ENCODE peak calls at places on chromosomes 2 and 18, in seven cellular contexts. O is HCT116, N is prostate gland, Z is GM23338, U is Panc1, S is K562, P is transverse colon. H is an unnamed sample.
A peak's percentile ranks its signal among the peaks of the same experiment; 100 is the strongest.

GRCh38 chr2:128311755-128312341 is 6.8 kb downstream of the HS6ST1 start:
- DNase-seq in O (no peak), N (no peak), Z (no peak), U (no peak), S (no peak), P (no peak), H (no peak)

GRCh38 chr2:227219312-227220105 is 55.1 kb downstream of the COL4A3 start:
- DNase-seq in O (no peak), N (no peak), Z (peak; percentile 23), U (no peak), S (no peak), P (no peak), H (no peak)

GRCh38 chr18:51345848-51346391 is 148.4 kb upstream of the MEX3C start:
- DNase-seq in O (no peak), N (no peak), Z (no peak), U (no peak), S (no peak), P (no peak), H (no peak)

GRCh38 chr18:80120932-80121331 is 11.9 kb downstream of the ADNP2 start:
- DNase-seq in O (no peak), N (no peak), Z (no peak), U (no peak), S (no peak), P (no peak), H (no peak)

GRCh38 chr18:1302861-1303260 is 398.2 kb downstream of the ADCYAP1 start:
- DNase-seq in O (no peak), N (no peak), Z (no peak), U (no peak), S (no peak), P (no peak), H (no peak)

GRCh38 chr2:215517391-215517790 is 81.5 kb upstream of the FN1 start:
- DNase-seq in O (no peak), N (no peak), Z (no peak), U (no peak), S (no peak), P (no peak), H (no peak)

GRCh38 chr2:11921030-11921583 is 174.7 kb downstream of the LPIN1 start:
- DNase-seq in O (no peak), N (no peak), Z (peak; percentile 19), U (no peak), S (peak; percentile 24), P (no peak), H (no peak)

GRCh38 chr18:59646946-59647307 is 50.3 kb downstream of the CCBE1 start:
- DNase-seq in O (no peak), N (no peak), Z (no peak), U (no peak), S (no peak), P (no peak), H (no peak)

GRCh38 chr2:240401781-240402551 is 33.5 kb upstream of the GPC1 start:
- DNase-seq in O (no peak), N (no peak), Z (no peak), U (no peak), S (no peak), P (no peak), H (no peak)

GRCh38 chr18:58004317-58004716 is 39.7 kb upstream of the NEDD4L start:
- DNase-seq in O (peak; percentile 60), N (no peak), Z (no peak), U (no peak), S (no peak), P (no peak), H (no peak)

GRCh38 chr2:150591901-150592300 is 104.4 kb upstream of the RND3 start:
- DNase-seq in O (no peak), N (no peak), Z (no peak), U (no peak), S (no peak), P (no peak), H (no peak)

GRCh38 chr2:25938345-25938744 is 44.0 kb downstream of the KIF3C start:
- DNase-seq in O (no peak), N (no peak), Z (no peak), U (no peak), S (no peak), P (no peak), H (no peak)

GRCh38 chr2:221153226-221153625 is 418.9 kb downstream of the EPHA4 start:
- DNase-seq in O (no peak), N (no peak), Z (no peak), U (no peak), S (no peak), P (no peak), H (no peak)

GRCh38 chr18:23645561-23645960 is 17.1 kb downstream of the ANKRD29 start:
- DNase-seq in O (no peak), N (no peak), Z (no peak), U (no peak), S (no peak), P (no peak), H (no peak)

GRCh38 chr18:48891721-48892120 is 59.0 kb downstream of the SMAD7 start:
- DNase-seq in O (no peak), N (no peak), Z (no peak), U (no peak), S (no peak), P (no peak), H (no peak)

GRCh38 chr2:19802088-19802806 is 99.5 kb downstream of the TTC32 start:
- DNase-seq in O (no peak), N (no peak), Z (no peak), U (no peak), S (no peak), P (no peak), H (no peak)

GRCh38 chr2:19799881-19800780 is 101.7 kb downstream of the TTC32 start:
- DNase-seq in O (no peak), N (no peak), Z (no peak), U (no peak), S (no peak), P (no peak), H (no peak)

GRCh38 chr2:19800796-19801195 is 101.0 kb downstream of the TTC32 start:
- DNase-seq in O (no peak), N (no peak), Z (no peak), U (no peak), S (no peak), P (no peak), H (no peak)

GRCh38 chr2:19804861-19805260 is 96.9 kb downstream of the TTC32 start:
- DNase-seq in O (no peak), N (no peak), Z (no peak), U (no peak), S (no peak), P (no peak), H (no peak)

DNA sequence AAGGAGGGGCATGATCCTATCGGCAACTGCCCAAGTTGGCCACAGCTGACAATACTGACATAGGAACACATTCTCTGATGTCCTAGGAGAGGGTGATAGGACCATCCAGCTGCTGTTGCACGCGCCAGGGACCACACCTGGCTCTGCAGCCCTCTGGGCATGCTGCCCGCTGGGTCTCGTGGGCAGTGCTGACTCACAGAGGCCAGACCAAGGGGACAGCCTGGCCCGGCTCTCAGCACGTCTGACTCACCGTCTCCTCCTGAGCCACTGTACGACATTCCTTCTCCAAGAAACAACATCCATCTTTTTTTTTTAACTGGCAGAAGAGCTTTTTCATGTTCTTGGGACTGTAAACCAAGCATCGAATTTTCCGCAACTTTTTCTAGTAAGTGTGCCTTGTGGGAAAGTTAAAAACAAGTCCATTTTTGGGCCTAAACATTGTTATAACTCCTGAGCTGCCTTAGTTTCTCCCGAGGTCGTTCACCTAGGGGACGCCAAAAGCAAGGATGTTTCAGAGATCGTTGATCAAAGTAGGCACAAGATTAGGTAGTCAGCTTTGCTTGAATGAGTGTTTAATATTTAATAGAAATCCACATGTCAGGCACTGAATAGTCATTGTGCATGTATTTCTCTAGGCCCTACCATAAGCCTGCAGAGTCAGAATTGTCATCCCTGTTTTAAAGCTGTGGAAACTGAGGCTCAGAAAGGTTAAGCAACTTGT is 100.3 kb downstream of the TTC32 start:
- DNase-seq in O (peak; percentile 81), N (peak; percentile 25), Z (no peak), U (peak; percentile 81), S (no peak), P (peak; percentile 47), H (no peak)
- TF ChIP-seq POLR2AphosphoS5 in O (peak; percentile 71), N (peak; percentile 52), Z (no peak), U (peak; percentile 61), S (no peak), P (peak; percentile 83), H (no peak)

GRCh38 chr2:206250041-206250897 is 24.2 kb upstream of the ZDBF2 start:
- DNase-seq in O (no peak), N (no peak), Z (peak; percentile 70), U (peak; percentile 33), S (no peak), P (no peak), H (no peak)
- TF ChIP-seq CTCF in O (no peak), N (no peak), Z (peak; percentile 65), U (peak; percentile 74), S (no peak), P (no peak), H (no peak)

GRCh38 chr2:238567996-238568395 is 141.3 kb downstream of the ASB1 start:
- DNase-seq in O (no peak), N (no peak), Z (no peak), U (no peak), S (no peak), P (no peak), H (no peak)

GRCh38 chr2:238568455-238569414 is 142.0 kb downstream of the ASB1 start:
- DNase-seq in O (no peak), N (no peak), Z (no peak), U (no peak), S (no peak), P (no peak), H (no peak)

GRCh38 chr2:238570926-238571325 is 144.2 kb downstream of the ASB1 start:
- DNase-seq in O (no peak), N (no peak), Z (no peak), U (no peak), S (no peak), P (no peak), H (no peak)

GRCh38 chr2:238570391-238570790 is 143.7 kb downstream of the ASB1 start:
- DNase-seq in O (no peak), N (no peak), Z (no peak), U (no peak), S (no peak), P (no peak), H (no peak)

DNA sequence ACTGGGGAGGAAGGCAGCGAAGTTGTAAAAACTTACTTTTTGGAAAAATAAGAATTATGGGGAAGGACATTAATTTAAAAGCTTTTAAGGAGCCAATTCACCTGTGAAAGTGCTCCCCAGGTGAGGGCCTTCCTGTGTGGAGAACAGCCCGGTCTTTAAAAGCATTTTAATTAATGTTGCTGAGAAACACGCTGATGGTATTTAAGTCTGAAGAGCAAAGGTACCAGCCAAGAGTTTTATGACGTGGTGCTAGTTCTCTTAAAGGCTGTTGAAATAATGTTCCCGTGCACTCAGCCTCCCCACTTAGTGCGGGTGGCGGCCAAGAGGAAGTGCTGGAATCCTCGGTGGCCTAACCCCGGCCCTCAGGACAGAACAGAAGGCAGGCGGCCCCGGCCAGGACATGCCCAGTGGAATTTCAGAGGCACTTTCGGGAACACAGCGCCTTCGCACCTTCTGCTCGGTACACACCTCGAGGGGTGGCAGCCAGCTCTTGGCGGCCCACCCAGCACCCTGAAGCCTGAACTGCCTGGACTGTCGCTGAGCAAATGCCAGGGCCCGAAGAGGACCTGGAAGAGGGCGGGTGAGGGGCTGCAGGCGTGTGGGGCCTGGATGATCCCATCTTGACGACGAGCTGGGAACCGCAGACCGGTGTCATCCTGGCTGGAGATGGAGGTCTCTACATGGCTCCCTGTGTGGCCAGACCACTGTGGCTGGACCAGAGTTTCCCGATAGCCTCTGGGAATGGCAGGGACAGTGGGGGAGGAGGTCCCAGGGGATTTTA is 142.9 kb downstream of the ASB1 start:
- DNase-seq in O (no peak), N (peak; percentile 90), Z (no peak), U (no peak), S (no peak), P (no peak), H (no peak)
- TF ChIP-seq POLR2AphosphoS5 in O (no peak), N (peak; percentile 89), Z (no peak), U (no peak), S (no peak), P (no peak), H (no peak)

GRCh38 chr2:16281451-16282330 is 341.3 kb downstream of the MYCN start:
- DNase-seq in O (peak; percentile 10), N (peak; percentile 21), Z (peak; percentile 86), U (no peak), S (peak; percentile 42), P (no peak), H (no peak)
- TF ChIP-seq CTCF in O (peak; percentile 27), N (peak; percentile 45), Z (peak; percentile 78), U (peak; percentile 58), S (peak; percentile 31), P (peak; percentile 32), H (peak; percentile 10)

H was measured in HL-60.